ENCODE peak calls at places on chromosomes 4 and X, in seven cellular contexts. K is ELF-1, F is esophagus squamous epithelium, T is T47D, M is uterus, J is NCI-H1105, Y is GM12892. I is an unnamed sample.

GRCh38 chrX:13763489-13763888 is 28.9 kb downstream of the OFD1 start:
- DNase-seq in K (no peak), F (no peak), T (peak; percentile 6), M (peak; percentile 33), J (peak; percentile 81), Y (no peak), I (no peak)

GRCh38 chr4:38503689-38504395 is 160.2 kb upstream of the KLF3 start:
- DNase-seq in K (no peak), F (no peak), T (no peak), M (no peak), J (no peak), Y (no peak), I (no peak)

GRCh38 chr4:98657531-98658286 is 702 bp downstream of the TSPAN5 start:
- DNase-seq in K (peak; percentile 71), F (no peak), T (peak; percentile 12), M (peak; percentile 41), J (peak; percentile 0), Y (no peak), I (peak; percentile 20)

GRCh38 chr4:84573335-84573734 is 9.6 kb upstream of the CDS1 start:
- DNase-seq in K (no peak), F (no peak), T (no peak), M (no peak), J (no peak), Y (no peak), I (no peak)

GRCh38 chrX:96563663-96564062 is 121.0 kb upstream of the DIAPH2 start:
- DNase-seq in K (no peak), F (no peak), T (no peak), M (no peak), J (no peak), Y (no peak), I (no peak)

GRCh38 chr4:36841583-36842326 is 402.8 kb upstream of the NWD2 start:
- DNase-seq in K (no peak), F (no peak), T (no peak), M (no peak), J (no peak), Y (no peak), I (no peak)

GRCh38 chrX:150332023-150332422 is 31.1 kb upstream of the MAMLD1 start:
- DNase-seq in K (no peak), F (no peak), T (no peak), M (no peak), J (no peak), Y (no peak), I (no peak)

GRCh38 chr4:166252487-166253402 is 379.7 kb downstream of the TLL1 start:
- DNase-seq in K (peak; percentile 34), F (no peak), T (peak; percentile 58), M (no peak), J (no peak), Y (no peak), I (peak; percentile 0)

GRCh38 chr4:95949808-95950207 is 109.9 kb downstream of the PDHA2 start:
- DNase-seq in K (no peak), F (no peak), T (no peak), M (no peak), J (no peak), Y (no peak), I (no peak)

GRCh38 chr4:6087669-6088068 is 69.4 kb upstream of the C4orf50 start:
- DNase-seq in K (peak; percentile 72), F (no peak), T (peak; percentile 81), M (no peak), J (peak; percentile 40), Y (no peak), I (no peak)

GRCh38 chrX:139691843-139692505 is 16.0 kb downstream of the MCF2 start:
- DNase-seq in K (peak; percentile 59), F (no peak), T (no peak), M (no peak), J (no peak), Y (no peak), I (no peak)

GRCh38 chr4:33073811-33074210 is 2353.6 kb downstream of the PCDH7 start:
- DNase-seq in K (no peak), F (no peak), T (no peak), M (no peak), J (no peak), Y (no peak), I (no peak)

GRCh38 chr4:186765138-186765537 is 41.5 kb upstream of the FAT1 start:
- DNase-seq in K (peak; percentile 77), F (no peak), T (no peak), M (no peak), J (no peak), Y (no peak), I (no peak)

GRCh38 chrX:154436597-154437397 is at the start of gene GDI1:
- DNase-seq in K (peak; percentile 76), F (no peak), T (peak; percentile 49), M (no peak), J (peak; percentile 57), Y (peak; percentile 85), I (peak; percentile 62)

GRCh38 chr4:1241936-1242505 is 6.9 kb downstream of the CTBP1 start:
- DNase-seq in K (no peak), F (no peak), T (no peak), M (no peak), J (no peak), Y (no peak), I (no peak)

GRCh38 chrX:41259516-41259915 is 74.4 kb upstream of the DDX3X start:
- DNase-seq in K (peak; percentile 48), F (no peak), T (no peak), M (no peak), J (no peak), Y (no peak), I (no peak)

GRCh38 chr4:2804973-2805501 is 12.2 kb downstream of the SH3BP2 start:
- DNase-seq in K (no peak), F (no peak), T (no peak), M (no peak), J (no peak), Y (no peak), I (no peak)

GRCh38 chrX:2497961-2498780 is 2.6 kb downstream of the DHRSX start:
- DNase-seq in K (peak; percentile 49), F (no peak), T (no peak), M (no peak), J (no peak), Y (no peak), I (no peak)

GRCh38 chrX:18426004-18426320 is 554 bp downstream of the CDKL5 start:
- DNase-seq in K (peak; percentile 31), F (no peak), T (no peak), M (no peak), J (no peak), Y (no peak), I (no peak)

GRCh38 chr4:20881658-20882057 is 181.4 kb downstream of the PACRGL start:
- DNase-seq in K (no peak), F (no peak), T (no peak), M (no peak), J (no peak), Y (no peak), I (no peak)

GRCh38 chrX:13167444-13168207 is 123.2 kb upstream of the FAM9C start:
- DNase-seq in K (peak; percentile 79), F (no peak), T (peak; percentile 56), M (peak; percentile 61), J (no peak), Y (no peak), I (peak; percentile 29)

GRCh38 chr4:48350871-48351270 is 9.5 kb downstream of the SLAIN2 start:
- DNase-seq in K (no peak), F (no peak), T (no peak), M (no peak), J (no peak), Y (no peak), I (no peak)

GRCh38 chrX:130028196-130028595 is 45.8 kb downstream of the BCORL1 start:
- DNase-seq in K (peak; percentile 59), F (no peak), T (peak; percentile 15), M (peak; percentile 30), J (no peak), Y (no peak), I (peak; percentile 58)

GRCh38 chrX:17703201-17703600 is 34.1 kb upstream of the SCML1 start:
- DNase-seq in K (no peak), F (no peak), T (no peak), M (no peak), J (no peak), Y (no peak), I (no peak)

GRCh38 chr4:109574443-109574850 is 14.4 kb downstream of the MCUB start:
- DNase-seq in K (no peak), F (no peak), T (peak; percentile 73), M (no peak), J (no peak), Y (no peak), I (peak; percentile 42)

GRCh38 chr4:122625156-122625555 is 4.3 kb upstream of the IL21 start:
- DNase-seq in K (no peak), F (no peak), T (no peak), M (no peak), J (no peak), Y (no peak), I (no peak)

GRCh38 chr4:70705856-70706461 is 15.8 kb upstream of the RUFY3 start:
- DNase-seq in K (peak; percentile 36), F (no peak), T (no peak), M (no peak), J (no peak), Y (no peak), I (no peak)

GRCh38 chr4:20408596-20408995 is 156.9 kb downstream of the SLIT2 start:
- DNase-seq in K (no peak), F (no peak), T (no peak), M (no peak), J (no peak), Y (no peak), I (no peak)

GRCh38 chr4:175346381-175346780 is 428.2 kb downstream of the ADAM29 start:
- DNase-seq in K (no peak), F (no peak), T (no peak), M (no peak), J (no peak), Y (no peak), I (no peak)

GRCh38 chr4:69823481-69824186 is 36.3 kb downstream of the SULT1E1 start:
- DNase-seq in K (no peak), F (no peak), T (peak; percentile 66), M (no peak), J (peak; percentile 10), Y (no peak), I (peak; percentile 53)

GRCh38 chr4:122612540-122612939 is 8.3 kb downstream of the IL21 start:
- DNase-seq in K (no peak), F (no peak), T (no peak), M (no peak), J (no peak), Y (no peak), I (no peak)

I was measured in CD4-positive, CD25-positive, alpha-beta regulatory T cell.